ENCODE peak calls at places on chromosomes 3 and 15, in four cellular contexts. W is mesothelial cell of epicardium, R is tibial nerve, D is uterus. M is an unnamed sample.

GRCh38 chr3:42440924-42441323 is 30.5 kb upstream of the LYZL4 start:
- DNase-seq in R (no peak), W (no peak), D (no peak), M (no peak)

GRCh38 chr3:33218446-33219174 is at the start of gene SUSD5:
- DNase-seq in W (peak; percentile 64), R (no peak), D (no peak), M (peak; percentile 53)

GRCh38 chr15:22918056-22918455 is 62.1 kb downstream of the CYFIP1 start:
- DNase-seq in W (no peak), D (no peak), R (no peak), M (no peak)

GRCh38 chr3:75260-75659 is 121.3 kb upstream of the CHL1 start:
- DNase-seq in D (peak; percentile 21), R (no peak), W (no peak), M (no peak)

GRCh38 chr3:60755094-60755493 is 496.2 kb downstream of the FHIT start:
- DNase-seq in R (no peak), W (no peak), D (no peak), M (no peak)

GRCh38 chr3:42601898-42602581 is 1.6 kb downstream of the NKTR start:
- DNase-seq in R (no peak), W (no peak), D (no peak), M (no peak)

GRCh38 chr3:12931273-12931905 is 90.0 kb upstream of the RPL32 start:
- DNase-seq in W (no peak), R (no peak), D (no peak), M (peak; percentile 76)

GRCh38 chr15:43749690-43750345 is 3.6 kb downstream of the PDIA3 start:
- DNase-seq in R (no peak), D (no peak), W (no peak), M (no peak)

GRCh38 chr3:87186631-87187159 is 40.4 kb upstream of the CHMP2B start:
- DNase-seq in R (no peak), W (no peak), D (no peak), M (no peak)

GRCh38 chr15:72319360-72319984 is 485 bp downstream of the CELF6 start:
- DNase-seq in R (peak; percentile 37), D (peak; percentile 66), W (peak; percentile 88), M (peak; percentile 77)

GRCh38 chr3:124837730-124838186 is 49.4 kb downstream of the ITGB5 start:
- DNase-seq in D (peak; percentile 66), W (no peak), R (peak; percentile 39), M (peak; percentile 63)

GRCh38 chr3:114872056-114872455 is 275.0 kb downstream of the ZBTB20 start:
- DNase-seq in D (no peak), W (no peak), R (no peak), M (no peak)

GRCh38 chr15:69080203-69080957 is 65.9 kb downstream of the NOX5 start:
- DNase-seq in R (no peak), D (no peak), W (no peak), M (no peak)

GRCh38 chr3:29871087-29871486 is 590.2 kb downstream of the RBMS3 start:
- DNase-seq in W (no peak), R (no peak), D (no peak), M (no peak)

GRCh38 chr15:59232476-59232875 is 25.8 kb downstream of the LDHAL6B start:
- DNase-seq in R (no peak), D (no peak), W (no peak), M (no peak)

GRCh38 chr3:187368765-187369450 is 723 bp downstream of the RTP4 start:
- DNase-seq in D (no peak), W (no peak), R (no peak), M (no peak)

GRCh38 chr15:75810874-75811498 is 32.3 kb upstream of the UBE2Q2 start:
- DNase-seq in R (no peak), D (no peak), W (no peak), M (no peak)

GRCh38 chr15:75811616-75812015 is 31.6 kb upstream of the UBE2Q2 start:
- DNase-seq in W (no peak), D (no peak), R (no peak), M (no peak)

GRCh38 chr15:75808563-75808962 is 34.7 kb upstream of the UBE2Q2 start:
- DNase-seq in R (no peak), W (no peak), D (no peak), M (no peak)

GRCh38 chr15:75814794-75815193 is 28.5 kb upstream of the UBE2Q2 start:
- DNase-seq in D (no peak), W (no peak), R (no peak), M (no peak)

DNA sequence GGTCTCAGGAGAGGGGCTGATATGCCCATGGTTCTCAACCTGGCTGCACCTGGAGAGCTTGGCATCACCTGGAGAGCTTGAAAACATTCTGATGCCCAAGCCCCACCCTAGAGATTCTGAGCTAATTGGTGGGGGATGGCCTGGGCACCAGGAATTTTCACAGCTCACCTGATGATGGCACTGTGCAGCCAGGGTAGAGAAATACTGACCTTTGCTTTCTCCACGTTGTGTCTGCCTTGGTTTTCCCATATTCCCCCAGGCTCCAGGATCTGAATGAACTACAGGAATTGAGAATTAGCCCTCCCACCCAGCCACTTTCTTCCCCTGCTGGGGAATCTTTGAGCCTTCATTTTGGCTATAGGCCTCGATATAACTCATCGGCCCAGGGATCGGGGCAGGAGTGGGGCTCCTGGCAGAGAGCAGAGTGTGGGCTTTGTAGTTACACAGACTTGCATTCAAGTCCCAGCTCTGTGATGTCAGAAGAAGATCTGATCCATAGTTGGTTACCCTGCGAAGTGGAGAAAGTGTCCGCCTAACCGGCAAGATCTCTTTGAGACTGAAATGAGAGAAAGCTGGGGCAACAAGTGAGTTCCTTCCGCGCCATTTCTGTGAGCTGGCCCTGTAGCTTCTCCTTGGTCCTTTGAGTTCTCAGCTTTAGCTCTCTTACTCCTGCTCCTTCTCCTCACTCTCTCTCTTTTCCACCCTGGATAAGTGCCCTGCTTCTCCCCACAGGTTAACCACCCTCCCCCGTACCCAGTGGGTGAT is 33.1 kb upstream of the UBE2Q2 start:
- DNase-seq in R (no peak), W (no peak), D (no peak), M (no peak)
- TF ChIP-seq CTCF in R (peak; percentile 22), W (no peak), D (no peak), M (peak; percentile 36)

GRCh38 chr3:134672571-134672970 is 21.7 kb upstream of the KY start:
- DNase-seq in W (no peak), D (no peak), R (no peak), M (no peak)
- TF ChIP-seq CTCF in W (no peak), D (no peak), R (no peak), M (no peak)

GRCh38 chr3:112987710-112988334 is 3.0 kb upstream of the GTPBP8 start:
- DNase-seq in R (no peak), D (no peak), W (no peak), M (no peak)

GRCh38 chr3:112995800-112996199 is 5.0 kb downstream of the GTPBP8 start:
- DNase-seq in W (no peak), D (no peak), R (no peak), M (no peak)

DNA sequence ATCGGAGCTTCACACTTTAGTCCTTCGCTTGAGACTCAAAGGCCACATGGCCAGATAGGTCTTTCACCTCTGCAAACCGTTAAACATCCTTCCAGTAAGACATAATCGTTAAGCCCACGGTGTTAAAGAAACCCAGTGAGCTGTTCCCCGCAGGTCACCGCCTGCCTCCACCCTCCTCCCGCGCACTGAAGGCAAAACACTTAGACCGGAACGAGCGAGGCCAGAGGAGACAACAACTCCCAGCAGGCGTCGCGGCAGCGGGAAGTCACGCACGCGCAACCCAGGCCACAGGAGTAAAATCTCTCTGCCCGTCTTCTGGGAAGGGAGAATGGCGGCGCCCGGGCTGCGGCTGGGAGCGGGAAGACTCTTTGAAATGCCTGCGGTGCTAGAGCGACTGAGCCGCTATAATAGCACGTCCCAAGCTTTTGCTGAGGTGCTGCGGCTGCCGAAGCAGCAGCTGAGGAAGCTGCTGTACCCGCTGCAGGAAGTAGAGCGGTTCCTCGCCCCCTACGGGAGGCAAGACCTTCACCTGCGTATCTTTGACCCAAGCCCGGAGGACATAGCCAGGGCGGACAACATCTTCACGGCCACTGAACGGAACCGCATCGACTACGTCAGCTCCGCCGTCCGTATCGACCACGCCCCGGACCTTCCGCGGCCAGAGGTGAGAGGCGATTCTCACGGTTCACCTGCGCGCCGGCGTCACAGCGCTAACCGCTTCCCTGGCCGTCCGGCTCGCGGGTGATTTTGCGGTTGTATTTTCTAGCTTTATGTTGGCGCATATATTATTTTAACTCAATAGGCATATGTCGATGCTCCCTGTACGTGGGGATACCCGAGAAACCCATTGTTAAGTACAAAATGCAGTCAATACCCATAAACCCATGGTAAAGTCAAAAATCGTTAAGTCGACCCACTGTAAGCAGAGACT is at the start of gene GTPBP8:
- DNase-seq in W (peak; percentile 86), R (peak; percentile 80), D (peak; percentile 88), M (peak; percentile 92)
- TF ChIP-seq CTCF in W (no peak), R (peak; percentile 4), D (peak; percentile 16), M (no peak)

GRCh38 chr3:129628169-129628522 is 21.7 kb upstream of the PLXND1 start:
- DNase-seq in R (peak; percentile 68), D (peak; percentile 53), W (no peak), M (no peak)
- TF ChIP-seq CTCF in R (no peak), D (no peak), W (no peak), M (no peak)

GRCh38 chr3:71456826-71457225 is 126.7 kb downstream of the FOXP1 start:
- DNase-seq in R (no peak), W (no peak), D (no peak), M (no peak)

GRCh38 chr3:71453822-71454512 is 129.6 kb downstream of the FOXP1 start:
- DNase-seq in W (no peak), D (no peak), R (no peak), M (no peak)

GRCh38 chr3:71458895-71459294 is 124.6 kb downstream of the FOXP1 start:
- DNase-seq in R (no peak), W (no peak), D (no peak), M (no peak)

GRCh38 chr3:71454513-71455423 is 128.8 kb downstream of the FOXP1 start:
- DNase-seq in W (no peak), D (no peak), R (no peak), M (no peak)

DNA sequence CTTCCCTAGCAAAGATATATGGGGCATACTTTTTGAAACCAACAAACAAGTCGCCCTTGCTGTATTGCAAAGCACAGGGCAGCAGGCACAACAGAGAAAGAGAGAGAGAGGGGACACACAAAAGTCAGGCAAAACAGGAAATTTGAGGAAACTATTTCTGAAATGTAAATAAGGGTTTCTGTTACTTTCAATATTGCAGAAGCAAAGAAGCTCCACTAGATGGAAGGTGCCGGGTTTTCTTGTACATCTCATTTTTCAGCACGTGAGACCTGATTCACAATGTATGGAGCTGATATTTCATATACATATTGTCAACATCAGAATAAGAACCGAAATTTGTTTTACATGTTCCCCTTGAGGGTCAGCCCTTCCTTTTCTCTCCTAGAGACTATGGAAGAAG is 127.4 kb downstream of the FOXP1 start:
- DNase-seq in W (no peak), D (no peak), R (no peak), M (no peak)
- TF ChIP-seq CTCF in W (no peak), D (no peak), R (no peak), M (no peak)

DNA sequence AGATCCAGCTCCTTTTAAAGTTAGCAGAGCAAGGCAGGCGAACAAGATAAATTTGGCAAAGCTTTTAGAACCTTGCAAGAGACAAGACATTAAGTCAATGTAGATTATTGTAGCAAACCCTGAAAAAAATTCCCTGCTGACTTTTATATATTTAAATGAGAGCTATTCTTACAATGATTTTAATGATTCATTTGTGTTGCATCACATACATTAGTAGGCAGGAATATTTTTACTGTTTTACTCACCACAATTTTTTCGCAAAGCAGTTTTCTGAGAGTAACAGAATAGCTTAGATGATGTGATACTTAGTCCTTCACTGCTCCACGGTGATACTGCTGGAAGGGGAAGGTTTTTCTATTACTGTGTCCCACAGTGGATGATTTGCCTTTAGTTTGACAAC is 43.9 kb upstream of the CLRN1 start:
- DNase-seq in W (no peak), D (no peak), R (no peak), M (no peak)
- TF ChIP-seq CTCF in W (no peak), D (no peak), R (no peak), M (no peak)